ENCODE peak calls at places on chromosomes 6 and 20, in ten cellular contexts. One of them, this sample, is unnamed.

GRCh38 chr20:23205221-23205620 is 119.1 kb upstream of the CD93 start:
- DNase-seq in heart right ventricle: no peak
- DNase-seq in prostate gland: peak; percentile 66
- DNase-seq in cardiac muscle cell: no peak
- DNase-seq in H9: peak; percentile 54
- DNase-seq in lower lobe of right lung: no peak
- DNase-seq in AG04450: no peak
- DNase-seq in neural progenitor cell: peak; percentile 45
- DNase-seq in ascending aorta: no peak
- DNase-seq in BE2C: no peak
- DNase-seq in this sample: no peak

GRCh38 chr20:19074828-19075516 is 137.5 kb upstream of the SLC24A3 start:
- DNase-seq in heart right ventricle: no peak
- DNase-seq in prostate gland: no peak
- DNase-seq in cardiac muscle cell: no peak
- DNase-seq in H9: no peak
- DNase-seq in lower lobe of right lung: peak; percentile 63
- DNase-seq in AG04450: no peak
- DNase-seq in neural progenitor cell: no peak
- DNase-seq in ascending aorta: no peak
- DNase-seq in BE2C: no peak
- DNase-seq in this sample: no peak

GRCh38 chr6:106486236-106486635 is 125.7 kb downstream of the CRYBG1 start:
- DNase-seq in heart right ventricle: no peak
- DNase-seq in prostate gland: no peak
- DNase-seq in cardiac muscle cell: no peak
- DNase-seq in H9: no peak
- DNase-seq in lower lobe of right lung: no peak
- DNase-seq in AG04450: no peak
- DNase-seq in neural progenitor cell: no peak
- DNase-seq in ascending aorta: no peak
- DNase-seq in BE2C: no peak
- DNase-seq in this sample: no peak

GRCh38 chr20:14148042-14148441 is 152.7 kb downstream of the MACROD2 start:
- DNase-seq in heart right ventricle: no peak
- DNase-seq in prostate gland: no peak
- DNase-seq in cardiac muscle cell: no peak
- DNase-seq in H9: no peak
- DNase-seq in lower lobe of right lung: no peak
- DNase-seq in AG04450: peak; percentile 2
- DNase-seq in neural progenitor cell: no peak
- DNase-seq in ascending aorta: no peak
- DNase-seq in BE2C: no peak
- DNase-seq in this sample: no peak

GRCh38 chr6:8155259-8156012 is 53.1 kb upstream of the EEF1E1 start:
- DNase-seq in heart right ventricle: no peak
- DNase-seq in prostate gland: no peak
- DNase-seq in cardiac muscle cell: no peak
- DNase-seq in H9: no peak
- DNase-seq in lower lobe of right lung: no peak
- DNase-seq in AG04450: no peak
- DNase-seq in neural progenitor cell: no peak
- DNase-seq in ascending aorta: no peak
- DNase-seq in BE2C: no peak
- DNase-seq in this sample: no peak

GRCh38 chr20:44442298-44443070 is 33.2 kb upstream of the TTPAL start:
- DNase-seq in heart right ventricle: no peak
- DNase-seq in prostate gland: no peak
- DNase-seq in cardiac muscle cell: no peak
- DNase-seq in H9: no peak
- DNase-seq in lower lobe of right lung: no peak
- DNase-seq in AG04450: no peak
- DNase-seq in neural progenitor cell: no peak
- DNase-seq in ascending aorta: no peak
- DNase-seq in BE2C: no peak
- DNase-seq in this sample: no peak

GRCh38 chr6:149393002-149393679 is 6.9 kb upstream of the SUMO4 start:
- DNase-seq in heart right ventricle: no peak
- DNase-seq in prostate gland: no peak
- DNase-seq in cardiac muscle cell: no peak
- DNase-seq in H9: no peak
- DNase-seq in lower lobe of right lung: no peak
- DNase-seq in AG04450: no peak
- DNase-seq in neural progenitor cell: no peak
- DNase-seq in ascending aorta: no peak
- DNase-seq in BE2C: no peak
- DNase-seq in this sample: no peak

GRCh38 chr6:120774275-120774674 is 560.0 kb downstream of the TBC1D32 start:
- DNase-seq in heart right ventricle: no peak
- DNase-seq in prostate gland: no peak
- DNase-seq in cardiac muscle cell: no peak
- DNase-seq in H9: no peak
- DNase-seq in lower lobe of right lung: no peak
- DNase-seq in AG04450: no peak
- DNase-seq in neural progenitor cell: no peak
- DNase-seq in ascending aorta: no peak
- DNase-seq in BE2C: no peak
- DNase-seq in this sample: no peak

GRCh38 chr6:49526598-49526997 is 23.9 kb upstream of the C6orf141 start:
- DNase-seq in heart right ventricle: no peak
- DNase-seq in prostate gland: no peak
- DNase-seq in cardiac muscle cell: no peak
- DNase-seq in H9: no peak
- DNase-seq in lower lobe of right lung: no peak
- DNase-seq in AG04450: no peak
- DNase-seq in neural progenitor cell: no peak
- DNase-seq in ascending aorta: no peak
- DNase-seq in BE2C: no peak
- DNase-seq in this sample: no peak

GRCh38 chr20:32920066-32920465 is 61.3 kb downstream of the EFCAB8 start:
- DNase-seq in heart right ventricle: no peak
- DNase-seq in prostate gland: no peak
- DNase-seq in cardiac muscle cell: no peak
- DNase-seq in H9: no peak
- DNase-seq in lower lobe of right lung: no peak
- DNase-seq in AG04450: no peak
- DNase-seq in neural progenitor cell: no peak
- DNase-seq in ascending aorta: no peak
- DNase-seq in BE2C: no peak
- DNase-seq in this sample: no peak

GRCh38 chr6:134060491-134061106 is 8.2 kb upstream of the SLC2A12 start:
- DNase-seq in heart right ventricle: no peak
- DNase-seq in prostate gland: no peak
- DNase-seq in cardiac muscle cell: no peak
- DNase-seq in H9: peak; percentile 39
- DNase-seq in lower lobe of right lung: no peak
- DNase-seq in AG04450: no peak
- DNase-seq in neural progenitor cell: peak; percentile 34
- DNase-seq in ascending aorta: peak; percentile 68
- DNase-seq in BE2C: no peak
- DNase-seq in this sample: no peak

GRCh38 chr6:169722362-169723199 is 1.7 kb downstream of the PHF10 start:
- DNase-seq in heart right ventricle: peak; percentile 36
- DNase-seq in prostate gland: peak; percentile 43
- DNase-seq in cardiac muscle cell: peak; percentile 56
- DNase-seq in H9: peak; percentile 34
- DNase-seq in lower lobe of right lung: peak; percentile 64
- DNase-seq in AG04450: peak; percentile 18
- DNase-seq in neural progenitor cell: peak; percentile 68
- DNase-seq in ascending aorta: no peak
- DNase-seq in BE2C: peak; percentile 38
- DNase-seq in this sample: peak; percentile 77

GRCh38 chr6:98047881-98048280 is 764.9 kb upstream of the MMS22L start:
- DNase-seq in heart right ventricle: no peak
- DNase-seq in prostate gland: no peak
- DNase-seq in cardiac muscle cell: no peak
- DNase-seq in H9: no peak
- DNase-seq in lower lobe of right lung: no peak
- DNase-seq in AG04450: no peak
- DNase-seq in neural progenitor cell: no peak
- DNase-seq in ascending aorta: no peak
- DNase-seq in BE2C: no peak
- DNase-seq in this sample: no peak

GRCh38 chr6:20708367-20709124 is 174.3 kb downstream of the CDKAL1 start:
- DNase-seq in heart right ventricle: no peak
- DNase-seq in prostate gland: no peak
- DNase-seq in cardiac muscle cell: no peak
- DNase-seq in H9: no peak
- DNase-seq in lower lobe of right lung: no peak
- DNase-seq in AG04450: no peak
- DNase-seq in neural progenitor cell: peak; percentile 40
- DNase-seq in ascending aorta: no peak
- DNase-seq in BE2C: no peak
- DNase-seq in this sample: no peak

GRCh38 chr6:20712011-20712410 is 177.8 kb downstream of the CDKAL1 start:
- DNase-seq in heart right ventricle: no peak
- DNase-seq in prostate gland: no peak
- DNase-seq in cardiac muscle cell: no peak
- DNase-seq in H9: no peak
- DNase-seq in lower lobe of right lung: no peak
- DNase-seq in AG04450: no peak
- DNase-seq in neural progenitor cell: no peak
- DNase-seq in ascending aorta: no peak
- DNase-seq in BE2C: no peak
- DNase-seq in this sample: no peak

GRCh38 chr6:20707870-20708269 is 173.6 kb downstream of the CDKAL1 start:
- DNase-seq in heart right ventricle: no peak
- DNase-seq in prostate gland: no peak
- DNase-seq in cardiac muscle cell: no peak
- DNase-seq in H9: no peak
- DNase-seq in lower lobe of right lung: no peak
- DNase-seq in AG04450: no peak
- DNase-seq in neural progenitor cell: no peak
- DNase-seq in ascending aorta: no peak
- DNase-seq in BE2C: no peak
- DNase-seq in this sample: no peak

GRCh38 chr6:20709451-20709850 is 175.2 kb downstream of the CDKAL1 start:
- DNase-seq in heart right ventricle: no peak
- DNase-seq in prostate gland: no peak
- DNase-seq in cardiac muscle cell: no peak
- DNase-seq in H9: no peak
- DNase-seq in lower lobe of right lung: no peak
- DNase-seq in AG04450: no peak
- DNase-seq in neural progenitor cell: peak; percentile 13
- DNase-seq in ascending aorta: no peak
- DNase-seq in BE2C: no peak
- DNase-seq in this sample: no peak

GRCh38 chr6:20711518-20711917 is 177.3 kb downstream of the CDKAL1 start:
- DNase-seq in heart right ventricle: no peak
- DNase-seq in prostate gland: no peak
- DNase-seq in cardiac muscle cell: no peak
- DNase-seq in H9: no peak
- DNase-seq in lower lobe of right lung: no peak
- DNase-seq in AG04450: no peak
- DNase-seq in neural progenitor cell: no peak
- DNase-seq in ascending aorta: no peak
- DNase-seq in BE2C: no peak
- DNase-seq in this sample: no peak
- TF ChIP-seq CTCF in heart right ventricle: no peak
- TF ChIP-seq CTCF in prostate gland: no peak
- TF ChIP-seq CTCF in cardiac muscle cell: no peak
- TF ChIP-seq CTCF in H9: no peak
- TF ChIP-seq CTCF in lower lobe of right lung: no peak
- TF ChIP-seq CTCF in AG04450: no peak
- TF ChIP-seq CTCF in neural progenitor cell: no peak
- TF ChIP-seq CTCF in ascending aorta: no peak
- TF ChIP-seq CTCF in BE2C: no peak
- TF ChIP-seq CTCF in this sample: no peak

DNA sequence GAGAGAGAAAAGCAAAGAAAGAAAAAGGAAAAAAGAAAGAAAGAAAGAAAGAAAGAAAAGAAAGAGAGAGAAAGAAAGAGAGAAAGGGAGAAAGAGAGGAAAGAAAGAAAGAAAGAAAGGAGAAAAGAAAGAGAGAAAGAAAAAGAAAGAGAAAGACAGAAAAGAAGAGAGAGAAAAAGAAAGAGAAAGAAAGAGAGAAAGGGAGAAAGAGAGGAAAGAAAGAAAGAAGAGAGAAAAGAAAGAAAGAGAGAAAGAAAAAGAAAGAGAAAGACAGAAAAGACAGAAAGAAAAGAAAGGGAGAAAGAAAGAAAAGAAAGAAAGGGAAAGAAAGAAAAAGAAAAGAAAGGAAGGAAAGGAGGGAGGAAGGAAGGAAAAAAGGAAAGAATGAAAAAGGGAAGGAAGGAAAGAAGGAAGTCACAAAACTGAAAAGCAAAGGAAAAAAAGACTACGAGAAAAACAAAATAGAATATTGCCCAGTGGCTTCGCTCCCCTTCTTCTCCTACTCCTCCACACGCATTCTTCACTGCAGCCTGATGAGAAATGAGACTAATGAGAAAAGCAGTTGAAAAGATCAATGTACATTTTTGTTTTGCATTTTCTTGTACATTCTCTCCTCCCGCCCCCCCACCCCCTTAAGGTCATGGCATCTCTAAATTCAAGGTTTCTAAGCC is 170.0 kb downstream of the SOD2 start:
- DNase-seq in heart right ventricle: no peak
- DNase-seq in prostate gland: no peak
- DNase-seq in cardiac muscle cell: no peak
- DNase-seq in H9: no peak
- DNase-seq in lower lobe of right lung: no peak
- DNase-seq in AG04450: no peak
- DNase-seq in neural progenitor cell: no peak
- DNase-seq in ascending aorta: no peak
- DNase-seq in BE2C: no peak
- DNase-seq in this sample: no peak
- H3K9me3 ChIP-seq in heart right ventricle: no peaks in the 10 kb centered on the region
- H3K9me3 ChIP-seq in prostate gland: no peaks in the 10 kb centered on the region
- H3K9me3 ChIP-seq in cardiac muscle cell: no peaks in the 10 kb centered on the region
- H3K9me3 ChIP-seq in H9: no peaks in the 10 kb centered on the region
- H3K9me3 ChIP-seq in lower lobe of right lung: no peaks in the 10 kb centered on the region
- H3K9me3 ChIP-seq in AG04450: no peaks in the 10 kb centered on the region
- H3K9me3 ChIP-seq in neural progenitor cell: no peaks in the 10 kb centered on the region
- H3K9me3 ChIP-seq in ascending aorta: no peaks in the 10 kb centered on the region
- H3K9me3 ChIP-seq in BE2C: no peaks in the 10 kb centered on the region
- H3K9me3 ChIP-seq in this sample: no peaks in the 10 kb centered on the region

GRCh38 chr20:64030371-64031134 is 5.4 kb upstream of the C20orf204 start:
- DNase-seq in heart right ventricle: no peak
- DNase-seq in prostate gland: no peak
- DNase-seq in cardiac muscle cell: no peak
- DNase-seq in H9: no peak
- DNase-seq in lower lobe of right lung: no peak
- DNase-seq in AG04450: no peak
- DNase-seq in neural progenitor cell: no peak
- DNase-seq in ascending aorta: no peak
- DNase-seq in BE2C: no peak
- DNase-seq in this sample: no peak
- TF ChIP-seq CTCF in heart right ventricle: no peak
- TF ChIP-seq CTCF in prostate gland: no peak
- TF ChIP-seq CTCF in cardiac muscle cell: no peak
- TF ChIP-seq CTCF in H9: no peak
- TF ChIP-seq CTCF in lower lobe of right lung: no peak
- TF ChIP-seq CTCF in AG04450: no peak
- TF ChIP-seq CTCF in neural progenitor cell: no peak
- TF ChIP-seq CTCF in ascending aorta: no peak
- TF ChIP-seq CTCF in BE2C: no peak
- TF ChIP-seq CTCF in this sample: no peak

DNA sequence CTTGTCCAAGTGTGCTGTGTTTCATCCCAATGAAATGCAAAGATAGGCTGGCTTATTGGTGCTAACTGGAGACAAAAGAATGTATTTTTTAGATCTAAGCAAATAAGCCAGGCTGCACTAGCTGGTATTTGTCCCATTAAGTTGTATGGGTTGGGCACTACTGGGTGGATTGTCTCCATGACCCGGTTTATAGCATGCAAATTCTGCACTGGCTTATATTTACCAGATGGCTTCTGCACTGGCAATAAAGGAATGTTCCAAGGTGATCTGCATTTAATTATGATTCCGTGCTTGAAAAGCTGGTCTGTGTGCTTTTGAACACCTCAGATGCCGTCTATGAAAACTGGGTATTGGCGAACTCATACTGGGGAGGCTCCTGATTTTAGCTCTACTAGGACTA is 61.4 kb upstream of the MOCS1 start:
- DNase-seq in heart right ventricle: no peak
- DNase-seq in prostate gland: no peak
- DNase-seq in cardiac muscle cell: no peak
- DNase-seq in H9: no peak
- DNase-seq in lower lobe of right lung: no peak
- DNase-seq in AG04450: no peak
- DNase-seq in neural progenitor cell: no peak
- DNase-seq in ascending aorta: no peak
- DNase-seq in BE2C: no peak
- DNase-seq in this sample: no peak
- H3K9me3 ChIP-seq in heart right ventricle: peaks cover 9% of the 10 kb centered on the region
- H3K9me3 ChIP-seq in prostate gland: no peaks in the 10 kb centered on the region
- H3K9me3 ChIP-seq in cardiac muscle cell: no peaks in the 10 kb centered on the region
- H3K9me3 ChIP-seq in H9: peaks cover 36% of the 10 kb centered on the region
- H3K9me3 ChIP-seq in lower lobe of right lung: peaks cover 19% of the 10 kb centered on the region
- H3K9me3 ChIP-seq in AG04450: peaks cover 14% of the 10 kb centered on the region
- H3K9me3 ChIP-seq in neural progenitor cell: peaks cover 9% of the 10 kb centered on the region
- H3K9me3 ChIP-seq in ascending aorta: peaks cover 8% of the 10 kb centered on the region
- H3K9me3 ChIP-seq in BE2C: no peaks in the 10 kb centered on the region
- H3K9me3 ChIP-seq in this sample: peaks cover 25% of the 10 kb centered on the region